ENCODE peak calls at places on chromosome 9, in seven cellular contexts. J is OCI-LY7, A is colonic mucosa, Q is tibial artery, Y is breast epithelium, O is mesendoderm, P is PC-3. F is an unnamed sample. For H3K4me1, the result is how much of the 10 kb centered on the place peaks cover.

GRCh38 chr9:133975511-133975910 is 16.6 kb downstream of the VAV2 start:
- DNase-seq in J (no peak), A (no peak), Q (no peak), Y (no peak), O (no peak), P (no peak), F (no peak)

GRCh38 chr9:77752566-77752965 is 104.4 kb upstream of the GNA14 start:
- DNase-seq in J (no peak), A (no peak), Q (no peak), Y (no peak), O (no peak), P (no peak), F (no peak)

GRCh38 chr9:137423810-137424291 is 658 bp downstream of the NOXA1 start:
- DNase-seq in J (no peak), A (peak), Q (no peak), Y (no peak), O (no peak), P (peak), F (peak)

GRCh38 chr9:684055-684949 is 157.2 kb upstream of the DMRT1 start:
- DNase-seq in J (no peak), A (no peak), Q (no peak), Y (no peak), O (peak), P (peak), F (no peak)

GRCh38 chr9:97752274-97752673 is 55.1 kb upstream of the XPA start:
- DNase-seq in J (no peak), A (no peak), Q (no peak), Y (no peak), O (no peak), P (no peak), F (no peak)

GRCh38 chr9:90838098-90838497 is 36.5 kb downstream of the SYK start:
- DNase-seq in J (peak), A (no peak), Q (no peak), Y (no peak), O (peak), P (peak), F (no peak)

GRCh38 chr9:112285056-112285455 is 48.4 kb downstream of the PTBP3 start:
- DNase-seq in J (no peak), A (no peak), Q (no peak), Y (no peak), O (no peak), P (no peak), F (no peak)

GRCh38 chr9:80605129-80605528 is 1033.4 kb downstream of the TLE4 start:
- DNase-seq in J (no peak), A (no peak), Q (no peak), Y (no peak), O (peak), P (peak), F (no peak)

GRCh38 chr9:14245901-14246525 is 67.9 kb downstream of the NFIB start:
- DNase-seq in J (no peak), A (no peak), Q (no peak), Y (no peak), O (peak), P (no peak), F (no peak)

GRCh38 chr9:132946216-132946615 is 1.8 kb upstream of the TSC1 start:
- DNase-seq in J (no peak), A (no peak), Q (no peak), Y (no peak), O (peak), P (no peak), F (no peak)

GRCh38 chr9:121598167-121599000 is 53.0 kb upstream of the DAB2IP start:
- DNase-seq in J (no peak), A (peak), Q (peak), Y (peak), O (peak), P (peak), F (peak)

GRCh38 chr9:108830292-108830691 is 25.5 kb downstream of the ACTL7B start:
- DNase-seq in J (no peak), A (no peak), Q (no peak), Y (no peak), O (no peak), P (peak), F (no peak)

GRCh38 chr9:125343518-125344284 is 82.1 kb downstream of the GAPVD1 start:
- DNase-seq in J (no peak), A (no peak), Q (no peak), Y (no peak), O (peak), P (peak), F (no peak)

GRCh38 chr9:134644715-134645606 is 3.4 kb downstream of the COL5A1 start:
- DNase-seq in J (no peak), A (peak), Q (peak), Y (peak), O (peak), P (peak), F (peak)

GRCh38 chr9:108951578-108951977 is 17.4 kb downstream of the ABITRAM start:
- DNase-seq in J (no peak), A (no peak), Q (no peak), Y (no peak), O (no peak), P (peak), F (no peak)

GRCh38 chr9:33130501-33130900 is 36.6 kb downstream of the B4GALT1 start:
- DNase-seq in J (no peak), A (no peak), Q (peak), Y (no peak), O (no peak), P (peak), F (no peak)

GRCh38 chr9:10869687-10870086 is 256.9 kb upstream of the PTPRD start:
- DNase-seq in J (no peak), A (no peak), Q (no peak), Y (no peak), O (no peak), P (no peak), F (no peak)

GRCh38 chr9:105295151-105295550 is 50.7 kb downstream of the SLC44A1 start:
- DNase-seq in J (no peak), A (no peak), Q (no peak), Y (no peak), O (no peak), P (no peak), F (no peak)

GRCh38 chr9:82021198-82021597 is 32.6 kb downstream of the SPATA31D1 start:
- DNase-seq in J (no peak), A (no peak), Q (no peak), Y (peak), O (peak), P (peak), F (no peak)

GRCh38 chr9:112233769-112234168 is 58.7 kb upstream of the SUSD1 start:
- DNase-seq in J (no peak), A (no peak), Q (no peak), Y (no peak), O (peak), P (no peak), F (peak)

GRCh38 chr9:126534431-126535186 is 79.1 kb upstream of the LMX1B start:
- DNase-seq in J (no peak), A (no peak), Q (no peak), Y (no peak), O (peak), P (no peak), F (no peak)

GRCh38 chr9:35107337-35108290 is 4.7 kb upstream of the STOML2 start:
- DNase-seq in J (no peak), A (no peak), Q (peak), Y (no peak), O (no peak), P (no peak), F (peak)

GRCh38 chr9:93600504-93600903 is 24.1 kb downstream of the PHF2 start:
- DNase-seq in J (peak), A (peak), Q (peak), Y (no peak), O (peak), P (no peak), F (no peak)

GRCh38 chr9:7542648-7543165 is 256.9 kb downstream of the DMAC1 start:
- DNase-seq in J (no peak), A (no peak), Q (no peak), Y (no peak), O (no peak), P (no peak), F (no peak)

GRCh38 chr9:123669355-123669754 is 260.6 kb downstream of the DENND1A start:
- DNase-seq in J (no peak), A (no peak), Q (no peak), Y (no peak), O (no peak), P (no peak), F (no peak)

GRCh38 chr9:3525836-3526165 is at the start of gene RFX3:
- DNase-seq in J (peak), A (peak), Q (peak), Y (peak), O (peak), P (peak), F (peak)
- H3K4me1 ChIP-seq in J (under half), A (under half), Q (under half), Y (under half), O (under half), P (under half), F (under half)

DNA sequence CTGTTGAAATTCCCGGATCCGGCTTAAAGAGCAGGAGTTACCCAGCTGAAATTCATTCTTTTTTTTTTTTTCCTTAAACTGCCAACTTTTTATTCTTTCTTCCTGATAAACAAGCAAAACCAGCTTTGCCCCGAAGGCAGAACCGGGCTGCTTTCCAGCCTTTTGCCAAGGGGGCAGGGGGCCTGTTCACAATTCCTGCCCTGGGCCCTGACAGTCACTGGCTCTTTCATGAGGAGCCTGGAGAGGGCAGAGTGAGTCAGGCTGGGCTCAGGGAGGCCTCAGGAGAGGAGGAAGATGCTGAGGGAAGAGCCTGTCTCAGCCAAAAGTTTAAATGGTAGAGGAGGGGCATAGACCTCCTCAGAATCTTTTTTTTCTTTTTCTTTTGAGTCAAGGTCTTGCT is 4.8 kb downstream of the GLIPR2 start:
- DNase-seq in J (no peak), A (no peak), Q (no peak), Y (peak), O (peak), P (peak), F (peak)
- H3K4me1 ChIP-seq in J (under half), A (under half), Q (half or more), Y (under half), O (under half), P (under half), F (under half)

DNA sequence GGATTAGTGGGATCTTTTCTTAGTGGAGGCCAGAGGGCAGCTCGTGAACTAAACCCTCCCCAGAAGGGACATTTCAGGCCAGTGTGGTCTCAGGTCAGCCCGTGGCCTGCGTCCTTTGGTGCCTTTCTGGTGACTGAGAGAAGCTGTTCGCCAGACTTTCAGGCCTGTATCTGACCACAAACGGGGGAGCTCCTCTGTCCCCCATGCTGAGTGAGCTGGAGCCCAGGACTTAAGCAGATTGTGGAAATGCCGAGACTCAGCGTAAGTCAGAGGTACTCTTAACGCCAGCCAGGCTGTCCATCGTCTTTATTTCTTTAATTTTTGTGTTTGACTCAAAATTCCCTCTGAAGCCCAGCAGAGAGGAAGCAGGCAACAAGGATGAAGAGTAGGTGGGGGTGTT is 54.8 kb upstream of the NCS1 start:
- DNase-seq in J (no peak), A (no peak), Q (no peak), Y (no peak), O (no peak), P (no peak), F (no peak)
- H3K4me1 ChIP-seq in J (under half), A (under half), Q (under half), Y (under half), O (under half), P (under half), F (under half)

DNA sequence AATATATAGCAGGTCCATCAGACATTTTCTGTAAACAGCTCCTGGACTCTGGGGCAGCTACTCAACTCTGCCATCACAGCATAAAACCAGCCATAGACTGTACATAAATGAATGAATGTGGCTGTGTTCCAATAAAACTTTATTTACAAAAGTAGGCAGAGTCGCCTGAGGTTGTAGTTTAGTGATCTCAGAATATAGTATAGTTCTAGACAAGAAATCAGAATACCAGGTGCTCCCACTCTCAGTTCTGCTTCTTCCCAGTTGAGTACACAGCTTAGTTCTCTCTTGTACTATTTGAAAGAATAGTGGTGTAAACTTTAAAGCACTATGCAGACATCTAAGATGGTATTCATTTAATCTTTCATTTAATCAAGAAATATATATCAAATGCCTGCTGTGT is 37.2 kb downstream of the TNFSF8 start:
- DNase-seq in J (peak), A (no peak), Q (no peak), Y (no peak), O (no peak), P (no peak), F (no peak)
- H3K4me1 ChIP-seq in J (half or more), A (under half), Q (under half), Y (under half), O (under half), P (under half), F (under half)

F was measured in right cardiac atrium.